ENCODE peak calls at places on chromosome 15, in four cellular contexts. One of them, this sample, is unnamed.

GRCh38 chr15:77001966-77002365 is 7.0 kb downstream of the PSTPIP1 start:
- DNase-seq in WTC11: no peak
- DNase-seq in GM12878: no peak
- DNase-seq in K562: no peak
- DNase-seq in this sample: no peak

GRCh38 chr15:75368689-75369239 is 357 bp upstream of the MAN2C1 start:
- DNase-seq in WTC11: no peak
- DNase-seq in GM12878: no peak
- DNase-seq in K562: no peak
- DNase-seq in this sample: peak; percentile 87

GRCh38 chr15:85333132-85333831 is 47.1 kb upstream of the AKAP13 start:
- DNase-seq in WTC11: no peak
- DNase-seq in GM12878: no peak
- DNase-seq in K562: no peak
- DNase-seq in this sample: no peak

GRCh38 chr15:62618432-62618831 is 424.1 kb upstream of the TPM1 start:
- DNase-seq in WTC11: no peak
- DNase-seq in GM12878: no peak
- DNase-seq in K562: no peak
- DNase-seq in this sample: no peak

GRCh38 chr15:24772709-24773373 is 97.3 kb downstream of the NPAP1 start:
- DNase-seq in WTC11: peak; percentile 84
- DNase-seq in GM12878: no peak
- DNase-seq in K562: peak; percentile 11
- DNase-seq in this sample: peak; percentile 67

GRCh38 chr15:45333550-45333949 is 44.8 kb downstream of the GATM start:
- DNase-seq in WTC11: no peak
- DNase-seq in GM12878: no peak
- DNase-seq in K562: no peak
- DNase-seq in this sample: peak; percentile 53

GRCh38 chr15:51759557-51760070 is 8.2 kb downstream of the TMOD2 start:
- DNase-seq in WTC11: peak; percentile 56
- DNase-seq in GM12878: no peak
- DNase-seq in K562: peak; percentile 35
- DNase-seq in this sample: peak; percentile 6

GRCh38 chr15:96115642-96116041 is 214.9 kb upstream of the NR2F2 start:
- DNase-seq in WTC11: no peak
- DNase-seq in GM12878: no peak
- DNase-seq in K562: no peak
- DNase-seq in this sample: no peak

GRCh38 chr15:49831206-49831965 is 210.5 kb downstream of the DTWD1 start:
- DNase-seq in WTC11: no peak
- DNase-seq in GM12878: no peak
- DNase-seq in K562: no peak
- DNase-seq in this sample: no peak

GRCh38 chr15:50108446-50108845 is 10.6 kb downstream of the ATP8B4 start:
- DNase-seq in WTC11: no peak
- DNase-seq in GM12878: no peak
- DNase-seq in K562: no peak
- DNase-seq in this sample: no peak

GRCh38 chr15:70484993-70485392 is 278.4 kb downstream of the UACA start:
- DNase-seq in WTC11: no peak
- DNase-seq in GM12878: no peak
- DNase-seq in K562: no peak
- DNase-seq in this sample: no peak

GRCh38 chr15:70486451-70487379 is 276.6 kb downstream of the UACA start:
- DNase-seq in WTC11: no peak
- DNase-seq in GM12878: peak; percentile 91
- DNase-seq in K562: no peak
- DNase-seq in this sample: no peak

GRCh38 chr15:70488002-70488605 is 275.3 kb downstream of the UACA start:
- DNase-seq in WTC11: peak; percentile 80
- DNase-seq in GM12878: no peak
- DNase-seq in K562: peak; percentile 79
- DNase-seq in this sample: peak; percentile 29

GRCh38 chr15:70487380-70487725 is 276.0 kb downstream of the UACA start:
- DNase-seq in WTC11: no peak
- DNase-seq in GM12878: no peak
- DNase-seq in K562: no peak
- DNase-seq in this sample: no peak

DNA sequence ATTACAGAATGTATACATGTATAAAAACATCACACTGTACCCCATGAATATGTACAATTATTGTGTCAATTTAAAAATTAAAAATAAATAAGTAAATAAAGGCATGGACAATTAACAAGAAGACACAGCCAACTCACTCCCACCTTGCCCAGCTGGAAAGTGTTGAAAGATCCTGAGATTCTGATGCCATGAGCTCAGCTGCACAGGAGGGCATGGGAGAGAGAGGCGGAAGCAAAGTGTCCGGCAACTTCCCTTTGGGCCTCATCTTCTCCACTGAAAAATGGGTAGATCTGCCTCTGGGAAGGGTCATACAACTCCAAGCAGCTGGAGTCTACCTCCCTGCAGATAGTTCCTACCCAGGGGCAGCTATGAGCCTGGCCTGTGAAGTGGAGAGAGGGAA is 277.3 kb downstream of the UACA start:
- DNase-seq in WTC11: no peak
- DNase-seq in GM12878: no peak
- DNase-seq in K562: no peak
- DNase-seq in this sample: no peak
- TF ChIP-seq CREM in WTC11: no peak
- TF ChIP-seq CREM in GM12878: no peak
- TF ChIP-seq CREM in K562: no peak
- TF ChIP-seq CREM in this sample: no peak

GRCh38 chr15:25798207-25798931 is 64.8 kb downstream of the ATP10A start:
- DNase-seq in WTC11: no peak
- DNase-seq in GM12878: no peak
- DNase-seq in K562: no peak
- DNase-seq in this sample: no peak
- TF ChIP-seq CREM in WTC11: no peak
- TF ChIP-seq CREM in GM12878: no peak
- TF ChIP-seq CREM in K562: no peak
- TF ChIP-seq CREM in this sample: no peak

GRCh38 chr15:56759450-56759845 is 26.1 kb upstream of the ZNF280D start:
- DNase-seq in WTC11: no peak
- DNase-seq in GM12878: no peak
- DNase-seq in K562: no peak
- DNase-seq in this sample: no peak

GRCh38 chr15:56757884-56758283 is 24.6 kb upstream of the ZNF280D start:
- DNase-seq in WTC11: no peak
- DNase-seq in GM12878: no peak
- DNase-seq in K562: no peak
- DNase-seq in this sample: no peak

GRCh38 chr15:56758770-56759449 is 25.6 kb upstream of the ZNF280D start:
- DNase-seq in WTC11: no peak
- DNase-seq in GM12878: no peak
- DNase-seq in K562: no peak
- DNase-seq in this sample: no peak

GRCh38 chr15:56763082-56763481 is 29.8 kb upstream of the ZNF280D start:
- DNase-seq in WTC11: no peak
- DNase-seq in GM12878: no peak
- DNase-seq in K562: no peak
- DNase-seq in this sample: no peak

GRCh38 chr15:56760186-56760585 is 26.9 kb upstream of the ZNF280D start:
- DNase-seq in WTC11: no peak
- DNase-seq in GM12878: no peak
- DNase-seq in K562: no peak
- DNase-seq in this sample: no peak
- TF ChIP-seq CREM in WTC11: no peak
- TF ChIP-seq CREM in GM12878: no peak
- TF ChIP-seq CREM in K562: no peak
- TF ChIP-seq CREM in this sample: no peak

GRCh38 chr15:26667222-26667988 is 105.5 kb downstream of the GABRB3 start:
- DNase-seq in WTC11: no peak
- DNase-seq in GM12878: no peak
- DNase-seq in K562: no peak
- DNase-seq in this sample: no peak
- TF ChIP-seq CREM in WTC11: no peak
- TF ChIP-seq CREM in GM12878: no peak
- TF ChIP-seq CREM in K562: no peak
- TF ChIP-seq CREM in this sample: no peak

DNA sequence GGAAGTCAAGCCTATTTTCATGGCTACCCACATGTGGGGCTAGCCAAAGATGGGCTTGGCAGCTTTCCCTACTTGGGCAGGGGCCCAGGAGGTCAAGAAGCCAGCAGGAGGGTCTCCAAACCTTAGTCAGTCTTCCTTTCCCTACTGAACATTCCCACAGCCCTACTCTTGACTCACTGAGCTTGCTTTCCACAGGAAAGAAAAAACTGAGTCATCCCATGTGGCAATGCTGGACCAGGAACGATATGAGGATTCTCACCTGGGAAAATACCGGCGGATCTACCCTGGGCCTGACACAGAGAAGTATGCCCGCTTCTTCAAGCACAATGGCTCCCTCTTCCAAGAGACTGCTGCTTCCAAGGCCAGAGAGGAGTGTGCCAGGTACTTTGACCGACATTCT is 3.7 kb upstream of the NGRN start:
- DNase-seq in WTC11: no peak
- DNase-seq in GM12878: no peak
- DNase-seq in K562: no peak
- DNase-seq in this sample: no peak
- TF ChIP-seq CREM in WTC11: no peak
- TF ChIP-seq CREM in GM12878: no peak
- TF ChIP-seq CREM in K562: no peak
- TF ChIP-seq CREM in this sample: no peak

DNA sequence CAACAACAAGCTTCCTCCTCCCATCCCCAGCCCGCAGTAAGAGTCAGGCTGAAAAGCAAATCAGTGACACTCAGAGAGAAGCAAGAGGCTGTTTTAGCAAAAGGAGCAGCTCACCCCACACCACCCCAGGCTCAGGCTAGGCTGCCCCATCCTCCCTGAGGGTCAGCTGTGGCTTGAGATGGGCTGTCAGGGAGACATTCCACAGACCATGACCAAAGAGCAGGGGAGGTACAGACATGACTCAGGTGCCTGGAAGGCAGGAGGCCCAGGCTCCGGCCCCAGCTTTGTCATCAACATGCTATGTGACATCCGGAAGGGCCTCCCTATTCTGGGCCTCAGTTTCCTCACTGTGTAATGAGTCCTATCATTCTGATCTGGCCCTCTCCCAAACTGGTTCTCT is 24.7 kb downstream of the HCN4 start:
- DNase-seq in WTC11: no peak
- DNase-seq in GM12878: no peak
- DNase-seq in K562: no peak
- DNase-seq in this sample: no peak
- TF ChIP-seq CREM in WTC11: no peak
- TF ChIP-seq CREM in GM12878: no peak
- TF ChIP-seq CREM in K562: no peak
- TF ChIP-seq CREM in this sample: no peak

GRCh38 chr15:31822463-31822862 is 207.9 kb upstream of the CHRNA7 start:
- DNase-seq in WTC11: no peak
- DNase-seq in GM12878: no peak
- DNase-seq in K562: no peak
- DNase-seq in this sample: no peak

GRCh38 chr15:31828594-31828993 is 201.7 kb upstream of the CHRNA7 start:
- DNase-seq in WTC11: no peak
- DNase-seq in GM12878: no peak
- DNase-seq in K562: no peak
- DNase-seq in this sample: no peak

GRCh38 chr15:31824009-31824408 is 206.3 kb upstream of the CHRNA7 start:
- DNase-seq in WTC11: no peak
- DNase-seq in GM12878: no peak
- DNase-seq in K562: no peak
- DNase-seq in this sample: no peak
- TF ChIP-seq CREM in WTC11: no peak
- TF ChIP-seq CREM in GM12878: no peak
- TF ChIP-seq CREM in K562: no peak
- TF ChIP-seq CREM in this sample: no peak

This sample was measured in HepG2.